ENCODE peak calls at places on chromosomes 5 and 9, in seven cellular contexts. N is T-cell, H is WTC11, U is NCI-H146, D is germinal center, P is amniotic epithelial cell, G is HS-5. Q is an unnamed sample.

GRCh38 chr5:72441861-72442540 is 65.2 kb downstream of the ZNF366 start:
- DNase-seq in N (no peak), D (no peak), G (peak; percentile 93), P (peak; percentile 86), H (no peak), U (no peak), Q (no peak)

GRCh38 chr5:112957970-112958773 is 18.4 kb upstream of the DCP2 start:
- DNase-seq in H (no peak), D (peak; percentile 19), N (no peak), P (peak; percentile 91), G (peak; percentile 94), U (no peak), Q (no peak)

GRCh38 chr5:37838933-37839341 is 904 bp downstream of the GDNF start:
- DNase-seq in G (no peak), N (no peak), D (no peak), U (no peak), H (peak; percentile 28), P (no peak), Q (no peak)

GRCh38 chr9:134240371-134240770 is 76.0 kb upstream of the RNU6ATAC start:
- DNase-seq in H (no peak), U (no peak), D (no peak), G (no peak), P (no peak), N (no peak), Q (no peak)

GRCh38 chr5:124061663-124062062 is 549.7 kb downstream of the CSNK1G3 start:
- DNase-seq in D (no peak), N (no peak), U (no peak), P (peak; percentile 87), H (no peak), G (no peak), Q (no peak)

GRCh38 chr9:94554439-94555331 is at the start of gene PCAT7:
- DNase-seq in H (peak; percentile 78), D (peak; percentile 31), G (no peak), U (peak; percentile 64), P (peak; percentile 19), N (peak; percentile 6), Q (peak; percentile 89)

GRCh38 chr9:90433398-90433890 is 209.2 kb downstream of the DIRAS2 start:
- DNase-seq in D (no peak), H (peak; percentile 91), N (no peak), P (peak; percentile 47), U (peak; percentile 59), G (no peak), Q (no peak)

GRCh38 chr9:70979971-70980370 is 141.4 kb downstream of the TRPM3 start:
- DNase-seq in H (no peak), U (no peak), N (no peak), G (no peak), P (peak; percentile 84), D (no peak), Q (no peak)

GRCh38 chr9:138068601-138069035 is 191.0 kb downstream of the CACNA1B start:
- DNase-seq in D (no peak), P (no peak), G (no peak), H (no peak), N (no peak), U (no peak), Q (no peak)